ENCODE peak calls at places on chromosomes 3 and 15, in six cellular contexts. Z, C, P, Q, O and A are unnamed samples.

GRCh38 chr3:113514265-113514769 is 639 bp downstream of the SPICE1 start:
- DNase-seq in Z (no peak), P (no peak), O (no peak), Q (no peak), C (no peak), A (no peak)

GRCh38 chr3:23264413-23264812 is 61.3 kb downstream of the UBE2E2 start:
- DNase-seq in Q (no peak), O (no peak), P (no peak), Z (no peak), C (no peak), A (no peak)

GRCh38 chr3:194323785-194324735 is 27.1 kb downstream of the CPN2 start:
- DNase-seq in Q (no peak), Z (no peak), O (no peak), P (no peak), C (no peak), A (no peak)

GRCh38 chr3:74906181-74906580 is 291.7 kb upstream of the CNTN3 start:
- DNase-seq in P (no peak), C (no peak), Z (no peak), Q (no peak), O (no peak), A (no peak)

GRCh38 chr3:87873136-87873535 is 185.7 kb downstream of the CGGBP1 start:
- DNase-seq in O (no peak), Z (no peak), P (no peak), C (no peak), Q (no peak), A (no peak)

GRCh38 chr3:104553121-104553520 is 813.6 kb upstream of the ALCAM start:
- DNase-seq in P (no peak), Q (no peak), O (no peak), Z (no peak), C (no peak), A (no peak)

GRCh38 chr3:128496602-128497304 is 3.8 kb upstream of the GATA2 start:
- DNase-seq in O (no peak), Z (no peak), P (no peak), C (no peak), Q (no peak), A (no peak)

GRCh38 chr15:99433757-99434211 is 132.0 kb upstream of the MEF2A start:
- DNase-seq in C (no peak), P (no peak), Z (no peak), Q (no peak), O (no peak), A (no peak)

GRCh38 chr3:50345586-50345985 is at the start of gene ZMYND10:
- DNase-seq in P (peak; percentile 72), C (no peak), Z (peak; percentile 64), Q (no peak), O (peak; percentile 84), A (peak; percentile 69)

GRCh38 chr3:41222508-41222907 is 23.2 kb downstream of the CTNNB1 start:
- DNase-seq in Q (no peak), Z (no peak), P (no peak), O (no peak), C (no peak), A (no peak)

GRCh38 chr3:135491478-135491877 is 474.1 kb upstream of the PPP2R3A start:
- DNase-seq in Z (no peak), C (no peak), O (no peak), Q (no peak), P (no peak), A (no peak)

GRCh38 chr3:49666592-49666991 is 7.6 kb upstream of the APEH start:
- DNase-seq in Q (no peak), P (no peak), Z (no peak), C (no peak), O (no peak), A (no peak)

GRCh38 chr3:100003609-100004503 is 110.4 kb downstream of the FILIP1L start:
- DNase-seq in O (no peak), C (no peak), Q (no peak), Z (no peak), P (no peak), A (no peak)

GRCh38 chr15:46576611-46577010 is 941.8 kb downstream of the SQOR start:
- DNase-seq in P (no peak), C (no peak), O (no peak), Q (no peak), Z (no peak), A (no peak)

GRCh38 chr15:31905054-31905453 is 125.3 kb upstream of the CHRNA7 start:
- DNase-seq in P (no peak), Q (no peak), Z (no peak), O (no peak), C (no peak), A (no peak)

GRCh38 chr15:92882697-92883642 is 17.2 kb upstream of the CHD2 start:
- DNase-seq in O (peak; percentile 79), Z (peak; percentile 19), P (peak; percentile 22), C (no peak), Q (no peak), A (peak; percentile 23)

GRCh38 chr3:45506084-45506483 is 88.5 kb upstream of the LIMD1 start:
- DNase-seq in C (no peak), Z (no peak), P (no peak), Q (no peak), O (no peak), A (no peak)

GRCh38 chr15:87724330-87724729 is 532.2 kb downstream of the NTRK3 start:
- DNase-seq in P (no peak), Q (no peak), Z (no peak), C (no peak), O (no peak), A (no peak)

GRCh38 chr15:79179108-79179561 is 88.6 kb upstream of the RASGRF1 start:
- DNase-seq in Z (no peak), P (no peak), C (no peak), Q (no peak), O (no peak), A (no peak)

GRCh38 chr3:126889276-126890201 is 93.4 kb upstream of the PLXNA1 start:
- DNase-seq in P (no peak), C (no peak), Z (no peak), Q (no peak), O (no peak), A (no peak)

GRCh38 chr3:139588450-139588849 is 48.9 kb upstream of the RBP1 start:
- DNase-seq in O (no peak), C (no peak), P (no peak), Z (no peak), Q (no peak), A (no peak)

GRCh38 chr15:101469520-101470288 is 19.8 kb downstream of the PCSK6 start:
- DNase-seq in O (no peak), Z (no peak), C (no peak), P (no peak), Q (no peak), A (no peak)